ENCODE peak calls at places on chromosomes 7 and 10, in six cellular contexts. W is Calu3; H is HS-5; F is lung microvascular endothelial cell; Y is activated CD8-positive, alpha-beta T cell treated with anti-CD3 and anti-CD28 coated beads for 36 hours; J is GM12891. M is an unnamed sample.

GRCh38 chr10:4771554-4772201 is 54.3 kb upstream of the AKR1E2 start:
- DNase-seq in W (no peak), H (no peak), F (peak), Y (no peak), J (no peak), M (no peak)

GRCh38 chr7:137851361-137851945 is 4.7 kb upstream of the DGKI start:
- DNase-seq in W (no peak), H (no peak), F (no peak), Y (no peak), J (no peak), M (no peak)

GRCh38 chr7:66627151-66627681 is 1.5 kb upstream of the KCTD7 start:
- DNase-seq in W (no peak), H (no peak), F (no peak), Y (no peak), J (no peak), M (no peak)

GRCh38 chr10:15814565-15814964 is 45.7 kb downstream of the MINDY3 start:
- DNase-seq in W (no peak), H (no peak), F (no peak), Y (no peak), J (no peak), M (peak)

GRCh38 chr7:7177044-7177517 is 5.3 kb upstream of the C1GALT1 start:
- DNase-seq in W (peak), H (peak), F (peak), Y (no peak), J (no peak), M (no peak)

GRCh38 chr7:20329389-20330175 is 1.1 kb upstream of the ITGB8 start:
- DNase-seq in W (peak), H (peak), F (peak), Y (peak), J (peak), M (peak)

GRCh38 chr7:143456992-143457793 is 13.9 kb downstream of the TAS2R60 start:
- DNase-seq in W (no peak), H (peak), F (peak), Y (no peak), J (no peak), M (no peak)

GRCh38 chr7:142873281-142873784 is 12.2 kb downstream of the TRPV6 start:
- DNase-seq in W (peak), H (no peak), F (no peak), Y (peak), J (peak), M (no peak)

GRCh38 chr10:24238527-24239247 is 29.7 kb downstream of the KIAA1217 start:
- DNase-seq in W (peak), H (no peak), F (no peak), Y (no peak), J (no peak), M (no peak)

GRCh38 chr7:142868188-142868811 is 13.4 kb downstream of the EPHB6 start:
- DNase-seq in W (no peak), H (no peak), F (no peak), Y (no peak), J (no peak), M (no peak)

GRCh38 chr10:110150981-110151380 is 56.4 kb upstream of the MXI1 start:
- DNase-seq in W (no peak), H (no peak), F (no peak), Y (no peak), J (no peak), M (no peak)

GRCh38 chr7:22001345-22002004 is 55.8 kb upstream of the CDCA7L start:
- DNase-seq in W (peak), H (peak), F (peak), Y (peak), J (peak), M (peak)

GRCh38 chr10:102457591-102458150 is 6.3 kb upstream of the C10orf95 start:
- DNase-seq in W (no peak), H (no peak), F (no peak), Y (no peak), J (no peak), M (no peak)

GRCh38 chr7:157676456-157677255 is 339.9 kb downstream of the DNAJB6 start:
- DNase-seq in W (no peak), H (no peak), F (peak), Y (no peak), J (no peak), M (no peak)

GRCh38 chr10:36779238-36779846 is 346.1 kb upstream of the ANKRD30A start:
- DNase-seq in W (peak), H (peak), F (peak), Y (no peak), J (no peak), M (no peak)

GRCh38 chr7:129989466-129989865 is 36.7 kb upstream of the UBE2H start:
- DNase-seq in W (peak), H (no peak), F (peak), Y (peak), J (no peak), M (peak)

GRCh38 chr7:26293569-26294308 is 2.1 kb downstream of the SNX10 start:
- DNase-seq in W (no peak), H (no peak), F (no peak), Y (peak), J (no peak), M (peak)

GRCh38 chr7:91636129-91636724 is 244.3 kb downstream of the MTERF1 start:
- DNase-seq in W (peak), H (no peak), F (peak), Y (peak), J (no peak), M (no peak)

GRCh38 chr10:73841526-73842285 is 30.3 kb upstream of the NDST2 start:
- DNase-seq in W (no peak), H (no peak), F (no peak), Y (no peak), J (no peak), M (no peak)

GRCh38 chr7:96269246-96269994 is 52.5 kb downstream of the SLC25A13 start:
- DNase-seq in W (no peak), H (no peak), F (peak), Y (no peak), J (no peak), M (no peak)

GRCh38 chr10:15370741-15371701 is at the start of gene FAM171A1:
- DNase-seq in W (peak), H (no peak), F (peak), Y (peak), J (peak), M (no peak)

GRCh38 chr10:34727595-34728033 is 87.5 kb downstream of the PARD3 start:
- DNase-seq in W (no peak), H (no peak), F (no peak), Y (no peak), J (no peak), M (no peak)